ENCODE peak calls at places on chromosome 13, in seven cellular contexts. K is cardiac muscle cell; X is CD8-positive, alpha-beta T cell; T is spleen; Z is tibial artery; W is fibroblast of lung; R is A549. S is an unnamed sample.

GRCh38 chr13:76012091-76012721 is 376.1 kb downstream of the LMO7 start:
- DNase-seq in K (no peak), X (no peak), T (no peak), Z (no peak), W (peak), R (peak), S (no peak)

GRCh38 chr13:44232729-44233128 is 140.9 kb upstream of the SERP2 start:
- DNase-seq in K (no peak), X (no peak), T (no peak), Z (no peak), W (no peak), R (no peak), S (no peak)

GRCh38 chr13:52371736-52372247 is 34.2 kb downstream of the THSD1 start:
- DNase-seq in K (no peak), X (no peak), T (no peak), Z (no peak), W (peak), R (no peak), S (no peak)

GRCh38 chr13:111216166-111216960 is 101.3 kb downstream of the ARHGEF7 start:
- DNase-seq in K (peak), X (peak), T (no peak), Z (peak), W (peak), R (peak), S (no peak)

GRCh38 chr13:70255406-70255991 is 147.2 kb upstream of the KLHL1 start:
- DNase-seq in K (no peak), X (no peak), T (peak), Z (no peak), W (no peak), R (no peak), S (no peak)

GRCh38 chr13:76609643-76610042 is 276.6 kb downstream of the KCTD12 start:
- DNase-seq in K (no peak), X (no peak), T (no peak), Z (no peak), W (no peak), R (no peak), S (no peak)

GRCh38 chr13:113901642-113902041 is 37.8 kb upstream of the GAS6 start:
- DNase-seq in K (no peak), X (no peak), T (no peak), Z (no peak), W (no peak), R (no peak), S (no peak)

GRCh38 chr13:99080131-99080530 is 102.3 kb upstream of the DOCK9 start:
- DNase-seq in K (no peak), X (no peak), T (no peak), Z (no peak), W (no peak), R (no peak), S (no peak)

GRCh38 chr13:22506286-22506685 is 674.5 kb upstream of the SGCG start:
- DNase-seq in K (peak), X (no peak), T (no peak), Z (no peak), W (no peak), R (no peak), S (no peak)

GRCh38 chr13:54402495-54402894 is 1373.9 kb downstream of the OLFM4 start:
- DNase-seq in K (no peak), X (no peak), T (no peak), Z (no peak), W (no peak), R (no peak), S (no peak)

GRCh38 chr13:50215389-50215788 is 200.1 kb downstream of the KCNRG start:
- DNase-seq in K (no peak), X (no peak), T (no peak), Z (no peak), W (peak), R (no peak), S (no peak)

GRCh38 chr13:35159041-35159440 is 217.0 kb downstream of the NBEA start:
- DNase-seq in K (no peak), X (no peak), T (no peak), Z (no peak), W (no peak), R (no peak), S (no peak)

GRCh38 chr13:26784704-26785639 is 24.4 kb upstream of the GPR12 start:
- DNase-seq in K (no peak), X (no peak), T (peak), Z (no peak), W (no peak), R (no peak), S (peak)

GRCh38 chr13:75195479-75196111 is 286.4 kb downstream of the TBC1D4 start:
- DNase-seq in K (no peak), X (no peak), T (no peak), Z (no peak), W (no peak), R (no peak), S (no peak)

GRCh38 chr13:99671746-99672145 is 170.5 kb downstream of the TM9SF2 start:
- DNase-seq in K (no peak), X (no peak), T (no peak), Z (no peak), W (no peak), R (no peak), S (no peak)

GRCh38 chr13:107144432-107144831 is 576.5 kb upstream of the ARGLU1 start:
- DNase-seq in K (no peak), X (no peak), T (no peak), Z (no peak), W (peak), R (no peak), S (no peak)

GRCh38 chr13:54637377-54637776 is 1608.8 kb downstream of the OLFM4 start:
- DNase-seq in K (peak), X (no peak), T (no peak), Z (no peak), W (peak), R (no peak), S (no peak)

GRCh38 chr13:77703426-77703825 is 5.9 kb downstream of the SLAIN1 start:
- DNase-seq in K (no peak), X (no peak), T (no peak), Z (no peak), W (no peak), R (no peak), S (no peak)

GRCh38 chr13:114047358-114047881 is 73.5 kb upstream of the C13orf46 start:
- DNase-seq in K (no peak), X (no peak), T (no peak), Z (no peak), W (peak), R (no peak), S (no peak)

DNA sequence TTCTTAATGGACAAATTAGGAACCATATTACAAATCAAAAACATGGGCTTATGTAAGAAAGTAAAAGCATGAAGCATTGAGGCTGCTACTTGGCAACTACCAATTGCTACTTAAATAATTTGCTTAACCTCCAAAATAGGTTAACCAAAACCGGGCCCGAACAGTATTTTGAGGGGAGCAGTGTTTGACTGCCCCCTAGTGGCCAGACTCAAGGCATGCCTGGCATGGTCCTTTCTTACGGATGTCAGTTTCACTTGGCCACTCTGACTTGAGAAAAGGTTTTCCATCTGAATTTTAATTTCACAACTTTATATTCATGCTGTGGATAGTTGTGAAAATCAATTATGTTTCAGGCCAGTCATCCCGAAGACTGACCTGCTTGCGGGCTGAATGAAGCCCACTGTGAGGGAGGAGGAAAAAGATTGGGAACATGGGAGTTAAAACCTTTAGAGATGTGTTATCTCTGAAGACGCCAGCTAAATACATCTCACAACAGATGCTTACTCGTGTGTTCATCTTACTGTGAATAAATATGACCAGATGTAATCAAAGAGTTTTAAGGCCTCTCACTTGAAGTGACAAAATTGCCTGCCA is 2.9 kb downstream of the RXFP2 start:
- DNase-seq in K (peak), X (peak), T (no peak), Z (peak), W (peak), R (peak), S (peak)
- H3K4me3 ChIP-seq in K (no peak), X (no peak), T (no peak), Z (no peak), W (no peak), R (no peak), S (no peak)

GRCh38 chr13:40220299-40220935 is 446.0 kb downstream of the FOXO1 start:
- DNase-seq in K (no peak), X (no peak), T (no peak), Z (no peak), W (peak), R (no peak), S (no peak)
- H3K27ac ChIP-seq in K (no peak), X (no peak), T (peak), Z (peak), W (no peak), R (no peak), S (no peak)

GRCh38 chr13:38902551-38902950 is 88.1 kb downstream of the STOML3 start:
- DNase-seq in K (no peak), X (no peak), T (no peak), Z (no peak), W (no peak), R (no peak), S (no peak)

GRCh38 chr13:38898481-38898880 is 92.2 kb downstream of the STOML3 start:
- DNase-seq in K (no peak), X (no peak), T (no peak), Z (no peak), W (no peak), R (no peak), S (no peak)

GRCh38 chr13:38897521-38897920 is 93.1 kb downstream of the STOML3 start:
- DNase-seq in K (no peak), X (no peak), T (no peak), Z (no peak), W (no peak), R (no peak), S (no peak)

GRCh38 chr13:38899581-38899980 is 91.0 kb downstream of the STOML3 start:
- DNase-seq in K (no peak), X (no peak), T (no peak), Z (no peak), W (no peak), R (no peak), S (no peak)

DNA sequence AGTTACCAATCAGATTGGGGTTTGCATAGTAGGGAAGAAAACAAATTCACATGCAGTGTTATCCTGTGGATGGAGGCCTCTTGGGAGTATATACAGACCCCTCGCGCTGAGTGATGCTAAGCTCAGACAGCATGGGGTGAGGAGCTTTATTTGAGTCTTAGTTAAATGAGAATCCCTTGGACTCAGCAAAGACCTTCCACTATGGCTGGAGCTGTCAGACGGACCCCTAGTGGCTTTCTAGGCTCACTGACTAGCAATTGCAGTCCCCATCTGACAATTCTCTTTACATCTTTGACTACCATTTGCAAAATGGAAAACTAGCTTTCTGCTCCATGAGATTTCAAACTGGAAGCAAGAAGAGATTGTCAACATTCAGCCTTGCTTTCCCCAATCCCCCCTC is 90.4 kb downstream of the STOML3 start:
- DNase-seq in K (peak), X (no peak), T (no peak), Z (no peak), W (no peak), R (no peak), S (no peak)
- TF ChIP-seq CTCF in K (peak), X (no peak), T (no peak), Z (no peak), W (no peak), R (no peak), S (no peak)

GRCh38 chr13:112692104-112692503 is 2.3 kb downstream of the ATP11A start:
- DNase-seq in K (no peak), X (no peak), T (peak), Z (peak), W (no peak), R (no peak), S (no peak)
- H3K4me3 ChIP-seq in K (peak), X (no peak), T (peak), Z (no peak), W (no peak), R (peak), S (peak)

GRCh38 chr13:73983109-73983508 is 151.1 kb downstream of the KLF12 start:
- DNase-seq in K (no peak), X (no peak), T (no peak), Z (no peak), W (no peak), R (no peak), S (no peak)

GRCh38 chr13:73984201-73984600 is 150.0 kb downstream of the KLF12 start:
- DNase-seq in K (no peak), X (no peak), T (no peak), Z (no peak), W (no peak), R (no peak), S (peak)

GRCh38 chr13:73984949-73985691 is 149.1 kb downstream of the KLF12 start:
- DNase-seq in K (peak), X (peak), T (no peak), Z (no peak), W (no peak), R (no peak), S (no peak)

GRCh38 chr13:73987618-73988017 is 146.6 kb downstream of the KLF12 start:
- DNase-seq in K (no peak), X (no peak), T (no peak), Z (no peak), W (no peak), R (no peak), S (no peak)

DNA sequence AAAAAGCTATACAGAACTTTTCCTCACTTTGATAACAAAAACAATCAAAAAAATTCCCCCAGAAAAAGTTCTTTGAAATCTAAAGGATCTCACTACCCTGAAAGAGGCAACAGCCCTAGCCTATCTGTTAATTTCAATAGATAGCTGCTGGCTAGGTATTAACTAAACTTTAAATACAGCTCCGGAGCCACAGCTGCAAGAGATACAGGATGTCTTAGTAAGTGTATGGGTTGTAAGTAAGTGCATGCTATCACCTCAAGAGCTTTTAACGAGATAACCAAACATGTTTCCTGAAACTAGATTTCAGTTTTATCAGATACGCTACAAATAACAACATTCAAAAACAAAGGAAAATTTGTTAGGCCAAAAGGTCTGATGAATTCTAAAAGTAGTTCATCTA is 148.4 kb downstream of the KLF12 start:
- DNase-seq in K (peak), X (no peak), T (no peak), Z (no peak), W (no peak), R (no peak), S (no peak)
- H3K27ac ChIP-seq in K (peak), X (peak), T (no peak), Z (no peak), W (no peak), R (no peak), S (no peak)

DNA sequence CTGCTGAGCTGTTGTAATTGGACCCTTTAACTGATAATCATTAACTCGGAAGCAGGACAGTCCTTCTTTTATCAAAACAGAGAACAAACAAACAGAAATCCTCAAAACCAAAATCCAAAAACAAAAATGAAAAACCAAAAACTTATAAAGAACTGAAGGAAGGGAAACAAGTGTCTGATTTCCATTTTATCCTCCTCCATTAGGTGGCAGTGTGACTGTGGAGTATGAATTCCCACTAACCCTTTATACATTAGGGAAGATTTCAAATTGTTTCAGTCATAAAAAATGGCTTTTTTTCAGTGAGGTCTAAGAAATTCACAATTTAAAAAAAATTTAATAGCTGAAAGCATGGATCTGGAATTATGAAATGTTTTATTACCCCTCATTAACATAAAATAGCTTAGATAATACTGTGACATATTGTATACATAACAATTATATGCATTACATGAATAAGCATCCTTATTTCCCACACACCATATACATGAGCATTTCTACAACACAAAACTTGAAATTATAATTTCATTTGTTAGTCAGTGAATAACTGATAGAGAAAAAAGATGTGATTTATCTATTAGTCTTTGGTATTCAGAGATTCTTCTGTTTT is 1074.3 kb upstream of the PCDH9 start:
- DNase-seq in K (peak), X (no peak), T (no peak), Z (no peak), W (peak), R (peak), S (no peak)
- TF ChIP-seq CTCF in K (peak), X (no peak), T (peak), Z (no peak), W (no peak), R (peak), S (peak)

DNA sequence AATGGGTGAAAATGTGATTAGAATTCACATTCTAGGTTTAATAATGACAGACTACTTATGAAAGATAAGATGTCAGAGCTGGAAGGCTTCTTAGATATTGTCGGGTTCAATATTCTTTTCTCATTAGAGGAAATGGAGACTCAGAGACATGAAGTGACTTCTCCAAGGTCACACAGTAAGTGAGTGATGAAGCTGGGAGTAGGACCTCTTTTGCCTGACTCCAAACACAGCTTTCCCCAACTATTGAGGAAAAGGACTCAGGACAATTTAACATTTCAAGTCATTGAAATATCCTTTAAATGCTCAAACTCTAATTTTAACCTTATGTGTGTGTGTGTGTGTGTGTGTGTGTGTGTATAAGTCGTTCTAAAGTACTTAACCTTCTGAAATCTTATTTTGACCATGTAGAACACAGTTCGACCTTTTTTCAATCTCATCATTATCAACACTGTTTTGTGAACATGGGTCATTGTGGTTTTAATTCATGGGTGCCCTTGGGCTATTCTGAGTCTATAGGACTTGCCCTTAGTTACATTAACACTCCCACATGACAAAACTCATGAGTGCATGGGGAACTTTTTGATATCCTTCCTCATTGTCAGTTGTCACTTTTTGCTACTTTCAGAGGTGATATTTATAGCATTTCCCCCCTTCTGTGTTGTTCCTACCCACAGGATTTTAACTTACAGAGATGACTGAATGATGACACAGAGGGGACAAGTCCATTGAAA is 53.0 kb downstream of the LRCH1 start:
- DNase-seq in K (no peak), X (no peak), T (no peak), Z (no peak), W (no peak), R (no peak), S (no peak)
- H3K4me3 ChIP-seq in K (no peak), X (no peak), T (no peak), Z (no peak), W (no peak), R (no peak), S (no peak)

GRCh38 chr13:102902789-102903347 is 57.0 kb downstream of the ERCC5 start:
- DNase-seq in K (peak), X (no peak), T (no peak), Z (no peak), W (no peak), R (no peak), S (peak)
- H3K27ac ChIP-seq in K (peak), X (no peak), T (no peak), Z (no peak), W (no peak), R (no peak), S (no peak)

GRCh38 chr13:46149272-46150133 is 32.5 kb downstream of the LCP1 start:
- DNase-seq in K (no peak), X (no peak), T (no peak), Z (no peak), W (peak), R (no peak), S (no peak)

GRCh38 chr13:46150134-46150693 is 31.8 kb downstream of the LCP1 start:
- DNase-seq in K (no peak), X (no peak), T (no peak), Z (no peak), W (no peak), R (no peak), S (no peak)

GRCh38 chr13:46145950-46146349 is 36.0 kb downstream of the LCP1 start:
- DNase-seq in K (no peak), X (no peak), T (no peak), Z (no peak), W (no peak), R (no peak), S (no peak)

GRCh38 chr13:46143239-46143701 is 38.4 kb upstream of the CPB2 start:
- DNase-seq in K (no peak), X (no peak), T (no peak), Z (no peak), W (no peak), R (peak), S (no peak)

DNA sequence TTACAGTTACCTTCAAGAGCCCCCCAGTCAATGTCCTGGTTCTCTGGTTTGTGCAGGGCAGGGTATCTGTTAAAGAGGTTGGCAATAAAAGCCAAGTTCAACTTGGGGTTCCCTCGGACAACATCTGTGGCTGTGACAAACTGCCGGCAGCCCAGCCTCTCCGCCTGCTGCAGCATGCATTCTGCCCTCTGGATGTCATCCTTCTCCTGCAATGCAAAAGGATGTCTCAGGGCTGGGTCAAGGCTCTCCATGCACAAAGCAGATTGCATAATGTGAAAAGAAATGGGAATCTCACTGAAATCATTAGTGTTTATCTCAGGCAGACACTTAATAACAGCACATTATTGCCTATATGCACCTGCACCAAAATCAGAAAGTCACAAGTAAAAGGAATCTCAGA is 35.1 kb downstream of the LCP1 start:
- DNase-seq in K (peak), X (no peak), T (no peak), Z (no peak), W (no peak), R (peak), S (no peak)
- TF ChIP-seq CTCF in K (peak), X (no peak), T (no peak), Z (no peak), W (no peak), R (peak), S (peak)

GRCh38 chr13:43129511-43130130 is 106.2 kb downstream of the DNAJC15 start:
- DNase-seq in K (no peak), X (no peak), T (no peak), Z (no peak), W (peak), R (no peak), S (no peak)
- H3K4me3 ChIP-seq in K (no peak), X (no peak), T (no peak), Z (no peak), W (no peak), R (no peak), S (no peak)

S was measured in heart left ventricle.